ENCODE peak calls at places on chromosomes 13 and 19, in nine cellular contexts. Z is PC-9, A is AG10803, I is dorsolateral prefrontal cortex, J is right atrium auricular region, P is upper lobe of right lung, Q is fibroblast of lung, M is cardiac fibroblast, L is kidney epithelial cell. K is an unnamed sample.

GRCh38 chr19:38683393-38684077 is 36.1 kb downstream of the ACTN4 start:
- DNase-seq in Z (peak; percentile 97), A (peak; percentile 89), I (no peak), J (peak; percentile 77), P (peak; percentile 91), Q (peak; percentile 77), M (peak; percentile 94), L (peak; percentile 99), K (no peak)

GRCh38 chr13:30863796-30864195 is 42.3 kb upstream of the MEDAG start:
- DNase-seq in Z (no peak), A (no peak), I (no peak), J (no peak), P (no peak), Q (no peak), M (no peak), L (no peak), K (no peak)

GRCh38 chr19:34313188-34313587 is 51.8 kb upstream of the GPI start:
- DNase-seq in Z (no peak), A (peak; percentile 53), I (no peak), J (no peak), P (no peak), Q (peak; percentile 52), M (peak; percentile 91), L (no peak), K (no peak)

GRCh38 chr19:27660428-27660827 is 1552.5 kb downstream of the UQCRFS1 start:
- DNase-seq in Z (no peak), A (no peak), I (no peak), J (peak; percentile 28), P (no peak), Q (no peak), M (no peak), L (no peak), K (no peak)

GRCh38 chr19:38792250-38793111 is 3.5 kb downstream of the LGALS7B start:
- DNase-seq in Z (no peak), A (no peak), I (no peak), J (peak; percentile 61), P (peak; percentile 82), Q (peak; percentile 14), M (no peak), L (no peak), K (no peak)

GRCh38 chr19:41951686-41952172 is 7.4 kb downstream of the RABAC1 start:
- DNase-seq in Z (peak; percentile 76), A (peak; percentile 58), I (peak; percentile 75), J (peak; percentile 83), P (peak; percentile 86), Q (peak; percentile 66), M (peak; percentile 77), L (no peak), K (peak; percentile 96)

GRCh38 chr19:46488551-46488950 is 7.1 kb downstream of the PNMA8B start:
- DNase-seq in Z (no peak), A (no peak), I (no peak), J (no peak), P (no peak), Q (no peak), M (no peak), L (no peak), K (no peak)

GRCh38 chr19:4870025-4870700 is 2.7 kb upstream of the PLIN3 start:
- DNase-seq in Z (peak; percentile 79), A (peak; percentile 94), I (no peak), J (peak; percentile 62), P (peak; percentile 73), Q (peak; percentile 94), M (peak; percentile 97), L (peak; percentile 79), K (no peak)

GRCh38 chr19:31461814-31462539 is 112.7 kb upstream of the TSHZ3 start:
- DNase-seq in Z (no peak), A (no peak), I (no peak), J (no peak), P (no peak), Q (peak; percentile 25), M (peak; percentile 51), L (no peak), K (no peak)
- TF ChIP-seq CTCF in Z (no peak), A (peak; percentile 47), I (no peak), J (no peak), P (no peak), Q (peak; percentile 27), M (peak; percentile 40), L (no peak), K (no peak)

DNA sequence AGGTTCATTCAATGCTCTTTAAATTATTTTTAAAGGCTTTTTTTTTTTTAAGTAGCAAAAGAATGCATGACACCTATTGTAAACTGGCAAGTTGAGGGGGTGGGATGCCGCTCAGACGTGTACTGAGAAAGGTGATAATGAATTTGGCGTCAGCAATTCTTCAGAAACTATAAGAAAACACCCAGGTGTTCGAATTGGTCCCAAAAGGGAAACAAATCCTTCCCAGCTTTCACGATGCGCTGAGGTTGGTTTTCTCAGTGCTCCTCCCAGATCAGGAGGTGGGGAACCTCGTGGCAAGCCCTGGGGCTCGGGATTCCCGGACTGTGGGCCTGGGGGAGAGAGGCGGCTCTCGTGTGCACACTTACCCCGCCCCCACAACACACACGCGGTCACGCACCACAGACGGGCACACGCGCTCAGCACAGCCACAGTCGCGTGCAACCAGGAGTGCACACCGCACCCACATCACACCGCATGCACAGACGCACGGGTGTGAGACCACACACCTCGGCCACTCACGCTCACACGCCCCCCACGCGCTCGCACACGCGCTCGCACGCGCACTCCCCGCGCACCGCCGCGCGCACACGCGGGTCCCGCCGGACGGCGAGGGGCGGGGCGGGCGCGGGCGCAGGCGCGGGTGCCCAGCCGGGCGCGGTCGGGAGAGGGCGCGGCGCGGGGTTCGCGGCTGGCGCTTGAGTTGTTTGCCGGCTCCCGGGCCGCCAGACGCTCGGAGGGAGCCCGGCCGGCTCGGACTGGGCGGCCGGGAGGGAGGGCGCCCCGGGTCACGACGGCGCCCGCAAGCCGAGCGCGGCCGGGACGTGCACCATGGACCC is at the start of gene FAM124A:
- DNase-seq in Z (peak; percentile 12), A (peak; percentile 16), I (no peak), J (no peak), P (peak; percentile 77), Q (peak; percentile 20), M (no peak), L (no peak), K (no peak)
- TF ChIP-seq CTCF in Z (no peak), A (no peak), I (peak; percentile 63), J (peak; percentile 27), P (no peak), Q (no peak), M (no peak), L (no peak), K (peak; percentile 52)

DNA sequence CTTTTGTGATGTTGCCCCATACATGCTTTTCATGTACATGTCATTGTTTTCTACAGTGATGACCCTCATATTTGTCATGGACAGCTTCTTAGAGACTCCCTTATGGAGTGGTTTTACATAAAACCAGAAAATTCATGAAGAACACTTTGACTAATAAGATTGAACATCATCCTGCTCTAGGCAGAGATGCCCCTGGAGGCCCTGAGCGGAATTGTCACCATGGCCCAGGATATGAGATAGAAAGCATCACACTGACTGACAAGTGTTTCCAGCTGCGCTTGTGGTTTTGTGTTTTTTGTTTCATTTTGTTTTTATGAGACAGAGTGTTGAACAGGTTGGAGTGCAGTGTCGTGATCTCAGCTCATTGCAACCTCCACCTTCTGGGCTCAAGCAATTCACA is 22.2 kb downstream of the ZNF701 start:
- DNase-seq in Z (no peak), A (no peak), I (no peak), J (no peak), P (no peak), Q (no peak), M (no peak), L (no peak), K (no peak)
- TF ChIP-seq CTCF in Z (no peak), A (no peak), I (no peak), J (no peak), P (peak; percentile 6), Q (no peak), M (no peak), L (no peak), K (no peak)

GRCh38 chr19:10228925-10229324 is 2.2 kb downstream of the S1PR2 start:
- DNase-seq in Z (no peak), A (peak; percentile 51), I (no peak), J (no peak), P (no peak), Q (peak; percentile 80), M (peak; percentile 61), L (no peak), K (no peak)

GRCh38 chr19:10230904-10231623 is at the start of gene S1PR2:
- DNase-seq in Z (peak; percentile 75), A (peak; percentile 71), I (peak; percentile 28), J (peak; percentile 80), P (peak; percentile 91), Q (peak; percentile 88), M (peak; percentile 78), L (no peak), K (peak; percentile 75)

GRCh38 chr19:10231624-10232228 is 595 bp upstream of the S1PR2 start:
- DNase-seq in Z (no peak), A (no peak), I (no peak), J (no peak), P (no peak), Q (no peak), M (no peak), L (no peak), K (no peak)

GRCh38 chr19:10228393-10228792 is 2.7 kb downstream of the S1PR2 start:
- DNase-seq in Z (no peak), A (no peak), I (no peak), J (no peak), P (no peak), Q (no peak), M (no peak), L (no peak), K (no peak)

GRCh38 chr19:10230155-10230903 is 802 bp downstream of the S1PR2 start:
- DNase-seq in Z (no peak), A (peak; percentile 48), I (no peak), J (no peak), P (peak; percentile 82), Q (peak; percentile 66), M (no peak), L (no peak), K (peak; percentile 51)
- TF ChIP-seq CTCF in Z (no peak), A (no peak), I (no peak), J (no peak), P (no peak), Q (peak; percentile 11), M (no peak), L (peak; percentile 12), K (peak; percentile 28)

GRCh38 chr13:48826039-48826438 is 149.7 kb upstream of the FNDC3A start:
- DNase-seq in Z (no peak), A (no peak), I (no peak), J (no peak), P (no peak), Q (no peak), M (no peak), L (no peak), K (no peak)
- TF ChIP-seq CTCF in Z (no peak), A (no peak), I (no peak), J (no peak), P (no peak), Q (no peak), M (no peak), L (no peak), K (no peak)

DNA sequence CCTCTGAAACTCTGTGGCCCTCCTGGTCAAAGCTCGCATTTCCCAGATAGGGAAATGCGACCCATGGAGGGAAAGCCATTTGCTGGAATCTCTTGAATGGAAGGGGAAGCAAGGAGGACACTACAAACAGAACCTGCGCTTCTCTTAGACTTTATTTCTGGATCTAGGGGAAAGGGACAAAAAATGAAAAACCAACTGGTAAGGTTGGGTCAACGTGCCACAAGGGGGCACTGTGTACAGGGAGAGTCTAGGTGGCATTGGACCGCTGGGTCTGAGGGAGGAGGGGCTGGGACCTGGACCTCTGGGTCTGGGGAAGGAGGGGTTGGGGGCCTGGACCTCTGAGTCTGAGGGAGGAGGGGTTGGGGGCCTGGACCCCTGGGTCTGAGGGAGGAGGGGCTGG is 5.0 kb downstream of the KLK4 start:
- DNase-seq in Z (no peak), A (no peak), I (no peak), J (no peak), P (no peak), Q (peak; percentile 6), M (no peak), L (no peak), K (peak; percentile 46)
- TF ChIP-seq CTCF in Z (peak; percentile 81), A (peak; percentile 40), I (peak; percentile 14), J (no peak), P (peak; percentile 28), Q (peak; percentile 40), M (peak; percentile 36), L (peak; percentile 48), K (peak; percentile 55)

K was measured in neural crest cell.